ENCODE peak calls at places on chromosomes 12 and 14, in four cellular contexts. T is CD4-positive, alpha-beta T cell; M is sciatic nerve; A is body of pancreas. P is an unnamed sample.

GRCh38 chr14:104800600-104801283 is at the start of gene ZBTB42:
- DNase-seq in T (peak), M (no peak), A (peak), P (peak)

GRCh38 chr14:69518341-69519101 is 34.0 kb downstream of the PLEKHD1 start:
- DNase-seq in A (no peak), M (peak), T (no peak), P (no peak)

GRCh38 chr12:2364566-2365165 is 311.9 kb downstream of the CACNA1C start:
- DNase-seq in T (no peak), A (no peak), M (no peak), P (no peak)

GRCh38 chr12:43921666-43922337 is 85.9 kb downstream of the TMEM117 start:
- DNase-seq in M (no peak), T (no peak), A (no peak), P (no peak)

GRCh38 chr12:64450057-64450640 is 1.8 kb upstream of the TBK1 start:
- DNase-seq in T (no peak), A (no peak), M (no peak), P (no peak)

GRCh38 chr14:75822522-75823288 is 159.1 kb downstream of the TGFB3 start:
- DNase-seq in M (no peak), A (no peak), T (no peak), P (no peak)

GRCh38 chr12:25155031-25155576 is 39.9 kb downstream of the DNAI7 start:
- DNase-seq in A (no peak), T (no peak), M (no peak), P (no peak)

GRCh38 chr14:104436741-104437701 is 142.5 kb upstream of the C14orf180 start:
- DNase-seq in A (peak), M (peak), T (no peak), P (no peak)